ENCODE peak calls at places on chromosomes 1 and 21, in eight cellular contexts. T, M, I, Y, A, X, S and B are unnamed samples.

GRCh38 chr1:178310685-178311105 is 186.1 kb downstream of the CLEC20A start:
- DNase-seq in I (no peak), A (peak; percentile 85), T (peak; percentile 34), Y (no peak), X (peak; percentile 87), S (peak; percentile 74), M (peak; percentile 90), B (no peak)

GRCh38 chr1:37656881-37657280 is 22.2 kb upstream of the RSPO1 start:
- DNase-seq in A (no peak), M (no peak), T (no peak), Y (no peak), S (no peak), I (no peak), X (no peak), B (no peak)

GRCh38 chr1:153607381-153607780 is 5.6 kb downstream of the S100A16 start:
- DNase-seq in X (no peak), I (no peak), Y (no peak), A (no peak), S (no peak), M (no peak), T (no peak), B (no peak)

GRCh38 chr1:20496241-20496661 is 10.2 kb upstream of the CAMK2N1 start:
- DNase-seq in M (peak; percentile 88), I (no peak), Y (no peak), X (no peak), S (peak; percentile 84), A (peak; percentile 41), T (no peak), B (peak; percentile 78)

GRCh38 chr1:156120318-156120717 is 5.8 kb downstream of the LMNA start:
- DNase-seq in S (no peak), T (no peak), Y (no peak), I (no peak), A (no peak), M (no peak), X (no peak), B (no peak)

GRCh38 chr1:228752604-228753132 is 17.4 kb downstream of the RHOU start:
- DNase-seq in I (no peak), S (no peak), Y (no peak), X (no peak), T (no peak), A (no peak), M (no peak), B (no peak)

GRCh38 chr21:37932936-37933335 is 16.7 kb upstream of the KCNJ6 start:
- DNase-seq in M (no peak), Y (no peak), T (no peak), S (no peak), A (no peak), X (no peak), I (no peak), B (no peak)

GRCh38 chr21:16455978-16456377 is 726.2 kb downstream of the USP25 start:
- DNase-seq in I (no peak), Y (no peak), M (no peak), T (no peak), A (peak; percentile 3), X (no peak), S (no peak), B (no peak)

GRCh38 chr1:97006044-97006676 is 284.6 kb downstream of the PTBP2 start:
- DNase-seq in X (no peak), A (peak; percentile 69), I (peak; percentile 3), M (peak; percentile 75), T (no peak), S (peak; percentile 87), Y (no peak), B (peak; percentile 85)

GRCh38 chr21:45401054-45401518 is 3.9 kb upstream of the COL18A1 start:
- DNase-seq in I (no peak), T (no peak), Y (no peak), X (no peak), A (no peak), S (no peak), M (no peak), B (no peak)

GRCh38 chr1:178725603-178726517 is 816 bp downstream of the RALGPS2 start:
- DNase-seq in X (peak; percentile 88), I (no peak), T (peak; percentile 45), Y (peak; percentile 69), S (peak; percentile 81), A (peak; percentile 76), M (peak; percentile 89), B (peak; percentile 72)

GRCh38 chr1:172906778-172907592 is 143.8 kb downstream of the TNFSF18 start:
- DNase-seq in S (peak; percentile 92), T (no peak), I (no peak), A (peak; percentile 71), M (peak; percentile 99), X (no peak), Y (no peak), B (peak; percentile 88)

GRCh38 chr1:236759252-236759859 is 35.7 kb upstream of the MTR start:
- DNase-seq in A (peak; percentile 65), Y (no peak), T (no peak), M (peak; percentile 57), X (peak; percentile 57), S (peak; percentile 45), I (no peak), B (no peak)

GRCh38 chr1:11053758-11054137 is 6.1 kb downstream of the SRM start:
- DNase-seq in Y (peak; percentile 49), I (no peak), X (no peak), M (no peak), S (no peak), T (no peak), A (peak; percentile 22), B (no peak)

GRCh38 chr1:232174306-232174705 is 455.6 kb downstream of the SIPA1L2 start:
- DNase-seq in X (no peak), Y (no peak), T (no peak), A (no peak), I (peak; percentile 46), M (no peak), S (no peak), B (no peak)

GRCh38 chr1:67838180-67838912 is 5.1 kb upstream of the GNG12 start:
- DNase-seq in A (peak; percentile 87), I (no peak), Y (no peak), S (peak; percentile 39), X (no peak), M (no peak), T (no peak), B (no peak)

GRCh38 chr1:94013331-94013925 is 104.2 kb upstream of the GCLM start:
- DNase-seq in X (no peak), M (no peak), I (no peak), T (no peak), A (no peak), S (no peak), Y (no peak), B (no peak)

GRCh38 chr1:49234988-49235387 is 458.3 kb upstream of the BEND5 start:
- DNase-seq in M (no peak), Y (no peak), T (no peak), X (no peak), A (no peak), S (no peak), I (no peak), B (no peak)

GRCh38 chr1:43368646-43369020 is 822 bp upstream of the ELOVL1 start:
- DNase-seq in S (no peak), T (no peak), Y (peak; percentile 43), A (no peak), M (peak; percentile 49), I (no peak), X (no peak), B (no peak)

GRCh38 chr1:26336477-26337205 is 17.3 kb downstream of the CRYBG2 start:
- DNase-seq in M (peak; percentile 46), I (peak; percentile 80), A (no peak), S (peak; percentile 66), T (no peak), Y (peak; percentile 91), X (no peak), B (no peak)

GRCh38 chr1:205774277-205775014 is 836 bp downstream of the RAB29 start:
- DNase-seq in T (no peak), S (peak; percentile 12), A (no peak), Y (peak; percentile 68), M (no peak), I (no peak), X (peak; percentile 13), B (no peak)

GRCh38 chr1:20603473-20604464 is 14.9 kb downstream of the CDA start:
- DNase-seq in I (no peak), A (peak; percentile 73), S (peak; percentile 100), X (no peak), Y (no peak), T (peak; percentile 84), M (peak; percentile 66), B (peak; percentile 84)

GRCh38 chr1:51330331-51331201 is at the start of gene TTC39A:
- DNase-seq in T (no peak), A (no peak), M (no peak), X (no peak), I (peak; percentile 52), Y (no peak), S (no peak), B (no peak)

GRCh38 chr1:1625404-1625775 is 6.6 kb upstream of the MMP23B start:
- DNase-seq in X (no peak), I (no peak), A (no peak), M (no peak), T (no peak), Y (peak; percentile 38), S (no peak), B (no peak)

GRCh38 chr1:222896630-222897526 is 82.0 kb downstream of the DISP1 start:
- DNase-seq in X (no peak), A (peak; percentile 47), T (no peak), I (no peak), S (peak; percentile 29), M (no peak), Y (no peak), B (no peak)

GRCh38 chr1:234538062-234538731 is 59.2 kb upstream of the TARBP1 start:
- DNase-seq in S (no peak), M (no peak), X (no peak), I (no peak), Y (no peak), A (no peak), T (no peak), B (no peak)

GRCh38 chr1:53949023-53949611 is 3.0 kb downstream of the LRRC42 start:
- DNase-seq in A (peak; percentile 64), S (peak; percentile 52), X (peak; percentile 44), I (no peak), T (no peak), Y (peak; percentile 49), M (peak; percentile 10), B (no peak)

GRCh38 chr1:149987297-149987595 is 23.3 kb downstream of the OTUD7B start:
- DNase-seq in M (no peak), I (no peak), T (no peak), X (no peak), A (no peak), S (no peak), Y (no peak), B (no peak)

GRCh38 chr1:167489581-167490340 is 28.6 kb downstream of the CD247 start:
- DNase-seq in X (no peak), I (no peak), S (no peak), M (no peak), Y (peak; percentile 57), T (no peak), A (no peak), B (no peak)

GRCh38 chr21:34933609-34934345 is 115.3 kb downstream of the RUNX1 start:
- DNase-seq in X (no peak), A (no peak), T (no peak), I (no peak), S (no peak), M (no peak), Y (peak; percentile 50), B (no peak)

GRCh38 chr21:33801424-33802405 is 113.9 kb downstream of the ATP5PO start:
- DNase-seq in A (peak; percentile 26), M (no peak), I (peak; percentile 97), Y (no peak), T (peak; percentile 24), X (no peak), S (peak; percentile 90), B (peak; percentile 44)

GRCh38 chr1:225437710-225438437 is 10.0 kb upstream of the LBR start:
- DNase-seq in X (peak; percentile 21), M (no peak), T (no peak), S (no peak), I (no peak), Y (no peak), A (peak; percentile 49), B (no peak)

GRCh38 chr1:4678318-4678717 is 23.9 kb downstream of the AJAP1 start:
- DNase-seq in I (no peak), X (no peak), S (no peak), Y (no peak), M (no peak), T (no peak), A (no peak), B (no peak)

GRCh38 chr1:27528701-27529637 is 39.0 kb upstream of the WASF2 start:
- DNase-seq in X (no peak), T (no peak), S (peak; percentile 46), I (peak; percentile 68), A (peak; percentile 80), Y (no peak), M (peak; percentile 58), B (no peak)